ENCODE peak calls at places on chromosomes 16 and 17, in nine cellular contexts. One of them, this sample, is unnamed.

GRCh38 chr17:4856937-4857314 is 23.8 kb downstream of the MINK1 start:
- DNase-seq in PC-9: no peak
- DNase-seq in non-pigmented ciliary epithelial cell: no peak
- DNase-seq in HEK293T: no peak
- DNase-seq in NCI-H1105 treated with DMSO at 0.1 percent for 48 hours: no peak
- DNase-seq in activated naive CD8-positive, alpha-beta T cell treated with anti-CD3 and anti-CD28 coated beads, Interleukin-2, amount 50 U/mL, for 24 hours: no peak
- DNase-seq in naive thymus-derived CD8-positive, alpha-beta T cell: no peak
- DNase-seq in NCI-H460: no peak
- DNase-seq in ecto neural progenitor cell: no peak
- DNase-seq in this sample: no peak

GRCh38 chr17:41651625-41652460 is 27.5 kb upstream of the KRT17 start:
- DNase-seq in ecto neural progenitor cell: peak
- DNase-seq in non-pigmented ciliary epithelial cell: no peak
- DNase-seq in activated naive CD8-positive, alpha-beta T cell treated with anti-CD3 and anti-CD28 coated beads, Interleukin-2, amount 50 U/mL, for 24 hours: no peak
- DNase-seq in HEK293T: no peak
- DNase-seq in NCI-H460: no peak
- DNase-seq in NCI-H1105 treated with DMSO at 0.1 percent for 48 hours: no peak
- DNase-seq in naive thymus-derived CD8-positive, alpha-beta T cell: no peak
- DNase-seq in PC-9: peak
- DNase-seq in this sample: no peak

GRCh38 chr17:50135316-50136095 is 5.5 kb upstream of the SAMD14 start:
- DNase-seq in NCI-H1105 treated with DMSO at 0.1 percent for 48 hours: no peak
- DNase-seq in PC-9: peak
- DNase-seq in ecto neural progenitor cell: no peak
- DNase-seq in activated naive CD8-positive, alpha-beta T cell treated with anti-CD3 and anti-CD28 coated beads, Interleukin-2, amount 50 U/mL, for 24 hours: no peak
- DNase-seq in HEK293T: no peak
- DNase-seq in non-pigmented ciliary epithelial cell: no peak
- DNase-seq in naive thymus-derived CD8-positive, alpha-beta T cell: no peak
- DNase-seq in NCI-H460: no peak
- DNase-seq in this sample: no peak

GRCh38 chr16:6642271-6642670 is 690.4 kb upstream of the RBFOX1 start:
- DNase-seq in NCI-H1105 treated with DMSO at 0.1 percent for 48 hours: no peak
- DNase-seq in activated naive CD8-positive, alpha-beta T cell treated with anti-CD3 and anti-CD28 coated beads, Interleukin-2, amount 50 U/mL, for 24 hours: no peak
- DNase-seq in ecto neural progenitor cell: no peak
- DNase-seq in non-pigmented ciliary epithelial cell: no peak
- DNase-seq in HEK293T: no peak
- DNase-seq in PC-9: no peak
- DNase-seq in NCI-H460: no peak
- DNase-seq in naive thymus-derived CD8-positive, alpha-beta T cell: no peak
- DNase-seq in this sample: no peak

GRCh38 chr17:74779948-74780400 is 3.8 kb upstream of the NAT9 start:
- DNase-seq in NCI-H460: no peak
- DNase-seq in NCI-H1105 treated with DMSO at 0.1 percent for 48 hours: no peak
- DNase-seq in PC-9: no peak
- DNase-seq in ecto neural progenitor cell: no peak
- DNase-seq in naive thymus-derived CD8-positive, alpha-beta T cell: peak
- DNase-seq in HEK293T: no peak
- DNase-seq in activated naive CD8-positive, alpha-beta T cell treated with anti-CD3 and anti-CD28 coated beads, Interleukin-2, amount 50 U/mL, for 24 hours: peak
- DNase-seq in non-pigmented ciliary epithelial cell: no peak
- DNase-seq in this sample: no peak

GRCh38 chr17:57548421-57549385 is 196.4 kb downstream of the CCDC182 start:
- DNase-seq in HEK293T: peak
- DNase-seq in activated naive CD8-positive, alpha-beta T cell treated with anti-CD3 and anti-CD28 coated beads, Interleukin-2, amount 50 U/mL, for 24 hours: no peak
- DNase-seq in PC-9: no peak
- DNase-seq in NCI-H460: no peak
- DNase-seq in non-pigmented ciliary epithelial cell: no peak
- DNase-seq in NCI-H1105 treated with DMSO at 0.1 percent for 48 hours: no peak
- DNase-seq in naive thymus-derived CD8-positive, alpha-beta T cell: no peak
- DNase-seq in ecto neural progenitor cell: no peak
- DNase-seq in this sample: no peak

GRCh38 chr17:44672479-44673093 is 16.3 kb downstream of the MEIOC start:
- DNase-seq in ecto neural progenitor cell: no peak
- DNase-seq in HEK293T: no peak
- DNase-seq in NCI-H460: peak
- DNase-seq in non-pigmented ciliary epithelial cell: no peak
- DNase-seq in naive thymus-derived CD8-positive, alpha-beta T cell: no peak
- DNase-seq in activated naive CD8-positive, alpha-beta T cell treated with anti-CD3 and anti-CD28 coated beads, Interleukin-2, amount 50 U/mL, for 24 hours: no peak
- DNase-seq in NCI-H1105 treated with DMSO at 0.1 percent for 48 hours: peak
- DNase-seq in PC-9: no peak
- DNase-seq in this sample: no peak

GRCh38 chr16:28499854-28500253 is 5.4 kb downstream of the APOBR start:
- DNase-seq in naive thymus-derived CD8-positive, alpha-beta T cell: no peak
- DNase-seq in NCI-H1105 treated with DMSO at 0.1 percent for 48 hours: no peak
- DNase-seq in NCI-H460: no peak
- DNase-seq in activated naive CD8-positive, alpha-beta T cell treated with anti-CD3 and anti-CD28 coated beads, Interleukin-2, amount 50 U/mL, for 24 hours: no peak
- DNase-seq in non-pigmented ciliary epithelial cell: no peak
- DNase-seq in HEK293T: no peak
- DNase-seq in ecto neural progenitor cell: no peak
- DNase-seq in PC-9: peak
- DNase-seq in this sample: no peak

GRCh38 chr16:7338826-7339225 is 6.2 kb downstream of the RBFOX1 start:
- DNase-seq in non-pigmented ciliary epithelial cell: no peak
- DNase-seq in activated naive CD8-positive, alpha-beta T cell treated with anti-CD3 and anti-CD28 coated beads, Interleukin-2, amount 50 U/mL, for 24 hours: no peak
- DNase-seq in ecto neural progenitor cell: no peak
- DNase-seq in HEK293T: no peak
- DNase-seq in NCI-H460: no peak
- DNase-seq in PC-9: no peak
- DNase-seq in naive thymus-derived CD8-positive, alpha-beta T cell: no peak
- DNase-seq in NCI-H1105 treated with DMSO at 0.1 percent for 48 hours: no peak
- DNase-seq in this sample: no peak

GRCh38 chr16:35102780-35103403 is 1643.5 kb downstream of the TP53TG3F start:
- DNase-seq in NCI-H460: no peak
- DNase-seq in NCI-H1105 treated with DMSO at 0.1 percent for 48 hours: peak
- DNase-seq in naive thymus-derived CD8-positive, alpha-beta T cell: no peak
- DNase-seq in activated naive CD8-positive, alpha-beta T cell treated with anti-CD3 and anti-CD28 coated beads, Interleukin-2, amount 50 U/mL, for 24 hours: no peak
- DNase-seq in non-pigmented ciliary epithelial cell: no peak
- DNase-seq in HEK293T: peak
- DNase-seq in ecto neural progenitor cell: no peak
- DNase-seq in PC-9: no peak
- DNase-seq in this sample: no peak

GRCh38 chr17:56771563-56771962 is 62.2 kb downstream of the C17orf67 start:
- DNase-seq in HEK293T: no peak
- DNase-seq in non-pigmented ciliary epithelial cell: no peak
- DNase-seq in NCI-H1105 treated with DMSO at 0.1 percent for 48 hours: no peak
- DNase-seq in NCI-H460: no peak
- DNase-seq in naive thymus-derived CD8-positive, alpha-beta T cell: no peak
- DNase-seq in PC-9: no peak
- DNase-seq in activated naive CD8-positive, alpha-beta T cell treated with anti-CD3 and anti-CD28 coated beads, Interleukin-2, amount 50 U/mL, for 24 hours: no peak
- DNase-seq in ecto neural progenitor cell: no peak
- DNase-seq in this sample: no peak

GRCh38 chr16:2775317-2775716 is 1.8 kb downstream of the ELOB start:
- DNase-seq in HEK293T: no peak
- DNase-seq in ecto neural progenitor cell: no peak
- DNase-seq in NCI-H460: no peak
- DNase-seq in activated naive CD8-positive, alpha-beta T cell treated with anti-CD3 and anti-CD28 coated beads, Interleukin-2, amount 50 U/mL, for 24 hours: no peak
- DNase-seq in NCI-H1105 treated with DMSO at 0.1 percent for 48 hours: no peak
- DNase-seq in PC-9: no peak
- DNase-seq in naive thymus-derived CD8-positive, alpha-beta T cell: no peak
- DNase-seq in non-pigmented ciliary epithelial cell: no peak
- DNase-seq in this sample: no peak

GRCh38 chr17:51121620-51122472 is 1.2 kb upstream of the SPAG9 start:
- DNase-seq in non-pigmented ciliary epithelial cell: peak
- DNase-seq in ecto neural progenitor cell: peak
- DNase-seq in activated naive CD8-positive, alpha-beta T cell treated with anti-CD3 and anti-CD28 coated beads, Interleukin-2, amount 50 U/mL, for 24 hours: peak
- DNase-seq in naive thymus-derived CD8-positive, alpha-beta T cell: peak
- DNase-seq in PC-9: peak
- DNase-seq in NCI-H1105 treated with DMSO at 0.1 percent for 48 hours: peak
- DNase-seq in HEK293T: peak
- DNase-seq in NCI-H460: peak
- DNase-seq in this sample: no peak

GRCh38 chr16:4529085-4530060 is 9.2 kb downstream of the CDIP1 start:
- DNase-seq in NCI-H460: no peak
- DNase-seq in PC-9: no peak
- DNase-seq in naive thymus-derived CD8-positive, alpha-beta T cell: no peak
- DNase-seq in NCI-H1105 treated with DMSO at 0.1 percent for 48 hours: no peak
- DNase-seq in ecto neural progenitor cell: no peak
- DNase-seq in activated naive CD8-positive, alpha-beta T cell treated with anti-CD3 and anti-CD28 coated beads, Interleukin-2, amount 50 U/mL, for 24 hours: no peak
- DNase-seq in non-pigmented ciliary epithelial cell: peak
- DNase-seq in HEK293T: peak
- DNase-seq in this sample: no peak

GRCh38 chr17:48814504-48814903 is 2.5 kb downstream of the TTLL6 start:
- DNase-seq in HEK293T: peak
- DNase-seq in activated naive CD8-positive, alpha-beta T cell treated with anti-CD3 and anti-CD28 coated beads, Interleukin-2, amount 50 U/mL, for 24 hours: peak
- DNase-seq in non-pigmented ciliary epithelial cell: no peak
- DNase-seq in ecto neural progenitor cell: peak
- DNase-seq in naive thymus-derived CD8-positive, alpha-beta T cell: peak
- DNase-seq in NCI-H460: peak
- DNase-seq in NCI-H1105 treated with DMSO at 0.1 percent for 48 hours: peak
- DNase-seq in PC-9: no peak
- DNase-seq in this sample: peak

GRCh38 chr17:14123579-14124278 is 54.4 kb downstream of the COX10 start:
- DNase-seq in PC-9: no peak
- DNase-seq in naive thymus-derived CD8-positive, alpha-beta T cell: no peak
- DNase-seq in HEK293T: no peak
- DNase-seq in non-pigmented ciliary epithelial cell: no peak
- DNase-seq in NCI-H1105 treated with DMSO at 0.1 percent for 48 hours: no peak
- DNase-seq in activated naive CD8-positive, alpha-beta T cell treated with anti-CD3 and anti-CD28 coated beads, Interleukin-2, amount 50 U/mL, for 24 hours: no peak
- DNase-seq in ecto neural progenitor cell: no peak
- DNase-seq in NCI-H460: no peak
- DNase-seq in this sample: no peak

GRCh38 chr17:1753767-1754429 is 8.0 kb upstream of the SERPINF1 start:
- DNase-seq in NCI-H1105 treated with DMSO at 0.1 percent for 48 hours: no peak
- DNase-seq in ecto neural progenitor cell: no peak
- DNase-seq in NCI-H460: no peak
- DNase-seq in naive thymus-derived CD8-positive, alpha-beta T cell: no peak
- DNase-seq in PC-9: no peak
- DNase-seq in HEK293T: no peak
- DNase-seq in non-pigmented ciliary epithelial cell: no peak
- DNase-seq in activated naive CD8-positive, alpha-beta T cell treated with anti-CD3 and anti-CD28 coated beads, Interleukin-2, amount 50 U/mL, for 24 hours: no peak
- DNase-seq in this sample: no peak

GRCh38 chr16:70605284-70605659 is 41.1 kb upstream of the IL34 start:
- DNase-seq in PC-9: no peak
- DNase-seq in NCI-H1105 treated with DMSO at 0.1 percent for 48 hours: no peak
- DNase-seq in HEK293T: no peak
- DNase-seq in ecto neural progenitor cell: no peak
- DNase-seq in activated naive CD8-positive, alpha-beta T cell treated with anti-CD3 and anti-CD28 coated beads, Interleukin-2, amount 50 U/mL, for 24 hours: no peak
- DNase-seq in non-pigmented ciliary epithelial cell: no peak
- DNase-seq in naive thymus-derived CD8-positive, alpha-beta T cell: no peak
- DNase-seq in NCI-H460: no peak
- DNase-seq in this sample: no peak

GRCh38 chr16:57778658-57779057 is 23.6 kb downstream of the KIFC3 start:
- DNase-seq in NCI-H1105 treated with DMSO at 0.1 percent for 48 hours: no peak
- DNase-seq in NCI-H460: no peak
- DNase-seq in PC-9: no peak
- DNase-seq in ecto neural progenitor cell: no peak
- DNase-seq in naive thymus-derived CD8-positive, alpha-beta T cell: no peak
- DNase-seq in activated naive CD8-positive, alpha-beta T cell treated with anti-CD3 and anti-CD28 coated beads, Interleukin-2, amount 50 U/mL, for 24 hours: no peak
- DNase-seq in HEK293T: no peak
- DNase-seq in non-pigmented ciliary epithelial cell: no peak
- DNase-seq in this sample: no peak

GRCh38 chr17:71157297-71157696 is 963.5 kb upstream of the SOX9 start:
- DNase-seq in activated naive CD8-positive, alpha-beta T cell treated with anti-CD3 and anti-CD28 coated beads, Interleukin-2, amount 50 U/mL, for 24 hours: no peak
- DNase-seq in HEK293T: no peak
- DNase-seq in non-pigmented ciliary epithelial cell: no peak
- DNase-seq in NCI-H1105 treated with DMSO at 0.1 percent for 48 hours: no peak
- DNase-seq in PC-9: no peak
- DNase-seq in ecto neural progenitor cell: no peak
- DNase-seq in naive thymus-derived CD8-positive, alpha-beta T cell: no peak
- DNase-seq in NCI-H460: no peak
- DNase-seq in this sample: no peak

GRCh38 chr16:66569827-66570405 is 3.7 kb downstream of the CMTM1 start:
- DNase-seq in PC-9: peak
- DNase-seq in NCI-H460: no peak
- DNase-seq in NCI-H1105 treated with DMSO at 0.1 percent for 48 hours: no peak
- DNase-seq in non-pigmented ciliary epithelial cell: no peak
- DNase-seq in ecto neural progenitor cell: no peak
- DNase-seq in naive thymus-derived CD8-positive, alpha-beta T cell: no peak
- DNase-seq in activated naive CD8-positive, alpha-beta T cell treated with anti-CD3 and anti-CD28 coated beads, Interleukin-2, amount 50 U/mL, for 24 hours: no peak
- DNase-seq in HEK293T: no peak
- DNase-seq in this sample: no peak

GRCh38 chr17:39231587-39232551 is 6.1 kb upstream of the STAC2 start:
- DNase-seq in activated naive CD8-positive, alpha-beta T cell treated with anti-CD3 and anti-CD28 coated beads, Interleukin-2, amount 50 U/mL, for 24 hours: peak
- DNase-seq in non-pigmented ciliary epithelial cell: no peak
- DNase-seq in naive thymus-derived CD8-positive, alpha-beta T cell: peak
- DNase-seq in ecto neural progenitor cell: peak
- DNase-seq in NCI-H460: no peak
- DNase-seq in HEK293T: peak
- DNase-seq in NCI-H1105 treated with DMSO at 0.1 percent for 48 hours: no peak
- DNase-seq in PC-9: no peak
- DNase-seq in this sample: no peak

GRCh38 chr17:63001689-63002394 is 35.8 kb downstream of the TANC2 start:
- DNase-seq in NCI-H1105 treated with DMSO at 0.1 percent for 48 hours: no peak
- DNase-seq in PC-9: no peak
- DNase-seq in NCI-H460: no peak
- DNase-seq in activated naive CD8-positive, alpha-beta T cell treated with anti-CD3 and anti-CD28 coated beads, Interleukin-2, amount 50 U/mL, for 24 hours: no peak
- DNase-seq in naive thymus-derived CD8-positive, alpha-beta T cell: no peak
- DNase-seq in HEK293T: no peak
- DNase-seq in ecto neural progenitor cell: no peak
- DNase-seq in non-pigmented ciliary epithelial cell: no peak
- DNase-seq in this sample: no peak

GRCh38 chr17:32486091-32486700 is 597 bp upstream of the CDK5R1 start:
- DNase-seq in activated naive CD8-positive, alpha-beta T cell treated with anti-CD3 and anti-CD28 coated beads, Interleukin-2, amount 50 U/mL, for 24 hours: peak
- DNase-seq in PC-9: no peak
- DNase-seq in non-pigmented ciliary epithelial cell: no peak
- DNase-seq in NCI-H460: peak
- DNase-seq in naive thymus-derived CD8-positive, alpha-beta T cell: peak
- DNase-seq in HEK293T: peak
- DNase-seq in NCI-H1105 treated with DMSO at 0.1 percent for 48 hours: peak
- DNase-seq in ecto neural progenitor cell: peak
- DNase-seq in this sample: no peak

GRCh38 chr17:49390548-49391324 is 23.9 kb downstream of the PHB1 start:
- DNase-seq in naive thymus-derived CD8-positive, alpha-beta T cell: no peak
- DNase-seq in NCI-H460: no peak
- DNase-seq in NCI-H1105 treated with DMSO at 0.1 percent for 48 hours: no peak
- DNase-seq in non-pigmented ciliary epithelial cell: no peak
- DNase-seq in HEK293T: no peak
- DNase-seq in ecto neural progenitor cell: no peak
- DNase-seq in PC-9: peak
- DNase-seq in activated naive CD8-positive, alpha-beta T cell treated with anti-CD3 and anti-CD28 coated beads, Interleukin-2, amount 50 U/mL, for 24 hours: peak
- DNase-seq in this sample: no peak

GRCh38 chr17:78960945-78961344 is 18.8 kb downstream of the LGALS3BP start:
- DNase-seq in naive thymus-derived CD8-positive, alpha-beta T cell: no peak
- DNase-seq in ecto neural progenitor cell: no peak
- DNase-seq in HEK293T: no peak
- DNase-seq in PC-9: no peak
- DNase-seq in NCI-H460: no peak
- DNase-seq in activated naive CD8-positive, alpha-beta T cell treated with anti-CD3 and anti-CD28 coated beads, Interleukin-2, amount 50 U/mL, for 24 hours: no peak
- DNase-seq in NCI-H1105 treated with DMSO at 0.1 percent for 48 hours: no peak
- DNase-seq in non-pigmented ciliary epithelial cell: no peak
- DNase-seq in this sample: no peak

GRCh38 chr16:80347900-80348299 is 192.9 kb upstream of the DYNLRB2 start:
- DNase-seq in ecto neural progenitor cell: no peak
- DNase-seq in non-pigmented ciliary epithelial cell: no peak
- DNase-seq in HEK293T: no peak
- DNase-seq in NCI-H460: no peak
- DNase-seq in naive thymus-derived CD8-positive, alpha-beta T cell: no peak
- DNase-seq in PC-9: no peak
- DNase-seq in activated naive CD8-positive, alpha-beta T cell treated with anti-CD3 and anti-CD28 coated beads, Interleukin-2, amount 50 U/mL, for 24 hours: no peak
- DNase-seq in NCI-H1105 treated with DMSO at 0.1 percent for 48 hours: peak
- DNase-seq in this sample: no peak

GRCh38 chr16:19884021-19884485 is 595 bp downstream of the GPRC5B start:
- DNase-seq in activated naive CD8-positive, alpha-beta T cell treated with anti-CD3 and anti-CD28 coated beads, Interleukin-2, amount 50 U/mL, for 24 hours: no peak
- DNase-seq in PC-9: no peak
- DNase-seq in non-pigmented ciliary epithelial cell: no peak
- DNase-seq in naive thymus-derived CD8-positive, alpha-beta T cell: no peak
- DNase-seq in NCI-H1105 treated with DMSO at 0.1 percent for 48 hours: peak
- DNase-seq in HEK293T: no peak
- DNase-seq in NCI-H460: no peak
- DNase-seq in ecto neural progenitor cell: peak
- DNase-seq in this sample: no peak

GRCh38 chr16:12559714-12560113 is 244.0 kb downstream of the CPPED1 start:
- DNase-seq in naive thymus-derived CD8-positive, alpha-beta T cell: no peak
- DNase-seq in PC-9: no peak
- DNase-seq in ecto neural progenitor cell: no peak
- DNase-seq in NCI-H1105 treated with DMSO at 0.1 percent for 48 hours: no peak
- DNase-seq in non-pigmented ciliary epithelial cell: no peak
- DNase-seq in HEK293T: no peak
- DNase-seq in NCI-H460: no peak
- DNase-seq in activated naive CD8-positive, alpha-beta T cell treated with anti-CD3 and anti-CD28 coated beads, Interleukin-2, amount 50 U/mL, for 24 hours: no peak
- DNase-seq in this sample: no peak

GRCh38 chr16:49811630-49812334 is 44.1 kb downstream of the ZNF423 start:
- DNase-seq in naive thymus-derived CD8-positive, alpha-beta T cell: no peak
- DNase-seq in HEK293T: no peak
- DNase-seq in PC-9: no peak
- DNase-seq in ecto neural progenitor cell: peak
- DNase-seq in NCI-H460: no peak
- DNase-seq in NCI-H1105 treated with DMSO at 0.1 percent for 48 hours: no peak
- DNase-seq in activated naive CD8-positive, alpha-beta T cell treated with anti-CD3 and anti-CD28 coated beads, Interleukin-2, amount 50 U/mL, for 24 hours: no peak
- DNase-seq in non-pigmented ciliary epithelial cell: no peak
- DNase-seq in this sample: no peak

GRCh38 chr17:35089846-35090193 is 26.3 kb upstream of the RFFL start:
- DNase-seq in non-pigmented ciliary epithelial cell: no peak
- DNase-seq in NCI-H1105 treated with DMSO at 0.1 percent for 48 hours: no peak
- DNase-seq in NCI-H460: peak
- DNase-seq in ecto neural progenitor cell: no peak
- DNase-seq in naive thymus-derived CD8-positive, alpha-beta T cell: no peak
- DNase-seq in PC-9: no peak
- DNase-seq in HEK293T: no peak
- DNase-seq in activated naive CD8-positive, alpha-beta T cell treated with anti-CD3 and anti-CD28 coated beads, Interleukin-2, amount 50 U/mL, for 24 hours: peak
- DNase-seq in this sample: no peak